ENCODE peak calls at places on chromosomes 3 and 15, in seven cellular contexts. One of them, this sample, is unnamed.

GRCh38 chr15:98924311-98925049 is 83.1 kb downstream of the PGPEP1L start:
- DNase-seq in choroid plexus epithelial cell: peak; percentile 66
- DNase-seq in amniotic epithelial cell: peak; percentile 39
- DNase-seq in fibroblast of villous mesenchyme: no peak
- DNase-seq in CD8-positive, alpha-beta memory T cell: no peak
- DNase-seq in thoracic aorta: no peak
- DNase-seq in SW 1271: no peak
- DNase-seq in this sample: no peak

GRCh38 chr3:136171097-136171542 is 25.0 kb downstream of the MSL2 start:
- DNase-seq in SW 1271: peak; percentile 34
- DNase-seq in choroid plexus epithelial cell: no peak
- DNase-seq in CD8-positive, alpha-beta memory T cell: no peak
- DNase-seq in amniotic epithelial cell: no peak
- DNase-seq in fibroblast of villous mesenchyme: no peak
- DNase-seq in thoracic aorta: no peak
- DNase-seq in this sample: no peak

GRCh38 chr3:159928692-159929091 is 59.9 kb upstream of the IL12A start:
- DNase-seq in SW 1271: peak; percentile 71
- DNase-seq in fibroblast of villous mesenchyme: peak; percentile 96
- DNase-seq in thoracic aorta: no peak
- DNase-seq in CD8-positive, alpha-beta memory T cell: no peak
- DNase-seq in amniotic epithelial cell: peak; percentile 96
- DNase-seq in choroid plexus epithelial cell: peak; percentile 96
- DNase-seq in this sample: no peak

GRCh38 chr15:39365873-39366272 is 215.0 kb upstream of the THBS1 start:
- DNase-seq in amniotic epithelial cell: no peak
- DNase-seq in fibroblast of villous mesenchyme: no peak
- DNase-seq in choroid plexus epithelial cell: no peak
- DNase-seq in SW 1271: no peak
- DNase-seq in CD8-positive, alpha-beta memory T cell: no peak
- DNase-seq in thoracic aorta: no peak
- DNase-seq in this sample: no peak

GRCh38 chr3:52710512-52710911 is 4.6 kb downstream of the SPCS1 start:
- DNase-seq in choroid plexus epithelial cell: no peak
- DNase-seq in thoracic aorta: no peak
- DNase-seq in fibroblast of villous mesenchyme: no peak
- DNase-seq in CD8-positive, alpha-beta memory T cell: no peak
- DNase-seq in amniotic epithelial cell: no peak
- DNase-seq in SW 1271: no peak
- DNase-seq in this sample: no peak

GRCh38 chr15:77696006-77696631 is 63.4 kb upstream of the LINGO1 start:
- DNase-seq in choroid plexus epithelial cell: no peak
- DNase-seq in SW 1271: no peak
- DNase-seq in thoracic aorta: no peak
- DNase-seq in amniotic epithelial cell: no peak
- DNase-seq in fibroblast of villous mesenchyme: no peak
- DNase-seq in CD8-positive, alpha-beta memory T cell: no peak
- DNase-seq in this sample: no peak

GRCh38 chr3:27521179-27521871 is 37.1 kb upstream of the SLC4A7 start:
- DNase-seq in amniotic epithelial cell: peak; percentile 99
- DNase-seq in SW 1271: peak; percentile 64
- DNase-seq in fibroblast of villous mesenchyme: peak; percentile 95
- DNase-seq in CD8-positive, alpha-beta memory T cell: no peak
- DNase-seq in thoracic aorta: no peak
- DNase-seq in choroid plexus epithelial cell: peak; percentile 97
- DNase-seq in this sample: no peak

GRCh38 chr15:45112592-45113379 is 1.2 kb downstream of the DUOX2 start:
- DNase-seq in amniotic epithelial cell: no peak
- DNase-seq in SW 1271: no peak
- DNase-seq in CD8-positive, alpha-beta memory T cell: no peak
- DNase-seq in choroid plexus epithelial cell: no peak
- DNase-seq in fibroblast of villous mesenchyme: no peak
- DNase-seq in thoracic aorta: no peak
- DNase-seq in this sample: no peak

GRCh38 chr3:21894459-21895083 is 143.6 kb upstream of the ZNF385D start:
- DNase-seq in SW 1271: peak; percentile 47
- DNase-seq in choroid plexus epithelial cell: peak; percentile 62
- DNase-seq in CD8-positive, alpha-beta memory T cell: no peak
- DNase-seq in amniotic epithelial cell: peak; percentile 10
- DNase-seq in fibroblast of villous mesenchyme: peak; percentile 28
- DNase-seq in thoracic aorta: no peak
- DNase-seq in this sample: no peak

GRCh38 chr3:179526989-179527391 is 35.7 kb upstream of the ACTL6A start:
- DNase-seq in choroid plexus epithelial cell: peak; percentile 90
- DNase-seq in fibroblast of villous mesenchyme: peak; percentile 83
- DNase-seq in CD8-positive, alpha-beta memory T cell: no peak
- DNase-seq in thoracic aorta: no peak
- DNase-seq in amniotic epithelial cell: peak; percentile 85
- DNase-seq in SW 1271: peak; percentile 63
- DNase-seq in this sample: no peak

GRCh38 chr3:29560031-29560430 is 279.2 kb downstream of the RBMS3 start:
- DNase-seq in choroid plexus epithelial cell: no peak
- DNase-seq in amniotic epithelial cell: no peak
- DNase-seq in thoracic aorta: no peak
- DNase-seq in SW 1271: no peak
- DNase-seq in CD8-positive, alpha-beta memory T cell: no peak
- DNase-seq in fibroblast of villous mesenchyme: no peak
- DNase-seq in this sample: no peak

GRCh38 chr3:32288819-32289218 is 50.3 kb downstream of the CMTM8 start:
- DNase-seq in choroid plexus epithelial cell: no peak
- DNase-seq in CD8-positive, alpha-beta memory T cell: peak; percentile 7
- DNase-seq in SW 1271: no peak
- DNase-seq in fibroblast of villous mesenchyme: no peak
- DNase-seq in thoracic aorta: no peak
- DNase-seq in amniotic epithelial cell: no peak
- DNase-seq in this sample: no peak

GRCh38 chr3:55964491-55964980 is 477.4 kb upstream of the WNT5A start:
- DNase-seq in thoracic aorta: no peak
- DNase-seq in choroid plexus epithelial cell: no peak
- DNase-seq in fibroblast of villous mesenchyme: no peak
- DNase-seq in amniotic epithelial cell: no peak
- DNase-seq in CD8-positive, alpha-beta memory T cell: no peak
- DNase-seq in SW 1271: no peak
- DNase-seq in this sample: no peak

GRCh38 chr3:159837725-159838124 is 150.9 kb upstream of the IL12A start:
- DNase-seq in SW 1271: no peak
- DNase-seq in choroid plexus epithelial cell: no peak
- DNase-seq in thoracic aorta: no peak
- DNase-seq in CD8-positive, alpha-beta memory T cell: no peak
- DNase-seq in amniotic epithelial cell: no peak
- DNase-seq in fibroblast of villous mesenchyme: no peak
- DNase-seq in this sample: no peak